ENCODE peak calls at places on chromosomes 1 and 21, in ten cellular contexts. Y, K, G, L, N, X, I, H, U and A are unnamed samples.

GRCh38 chr1:91809267-91809666 is 76.7 kb downstream of the TGFBR3 start:
- DNase-seq in Y (no peak), K (no peak), G (peak; percentile 45), L (no peak), N (no peak), X (no peak), I (no peak), H (no peak), U (no peak), A (no peak)

GRCh38 chr1:212157252-212157651 is 121.7 kb downstream of the DTL start:
- DNase-seq in Y (no peak), K (no peak), G (no peak), L (no peak), N (no peak), X (no peak), I (no peak), H (no peak), U (no peak), A (no peak)

GRCh38 chr1:160205242-160205973 is at the start of gene PEA15:
- DNase-seq in Y (peak; percentile 78), K (peak; percentile 62), G (peak; percentile 96), L (peak; percentile 90), N (peak; percentile 44), X (peak; percentile 80), I (peak; percentile 75), H (peak; percentile 69), U (peak; percentile 38), A (no peak)

GRCh38 chr1:78223417-78224215 is 177.8 kb downstream of the GIPC2 start:
- DNase-seq in Y (no peak), K (peak; percentile 87), G (no peak), L (no peak), N (no peak), X (no peak), I (no peak), H (no peak), U (no peak), A (no peak)

GRCh38 chr21:39630191-39630591 is 17.5 kb downstream of the B3GALT5 start:
- DNase-seq in Y (no peak), K (no peak), G (no peak), L (no peak), N (no peak), X (peak; percentile 88), I (no peak), H (no peak), U (peak; percentile 94), A (no peak)

GRCh38 chr1:116178837-116179236 is 67.6 kb downstream of the MAB21L3 start:
- DNase-seq in Y (peak; percentile 91), K (no peak), G (no peak), L (no peak), N (no peak), X (no peak), I (no peak), H (no peak), U (no peak), A (no peak)

GRCh38 chr1:200620273-200621131 is at the start of gene KIF14:
- DNase-seq in Y (peak; percentile 96), K (peak; percentile 92), G (peak; percentile 99), L (peak; percentile 100), N (peak; percentile 88), X (peak; percentile 95), I (peak; percentile 92), H (peak; percentile 97), U (peak; percentile 82), A (peak; percentile 65)

GRCh38 chr1:201678264-201679101 is 139.6 kb downstream of the NAV1 start:
- DNase-seq in Y (no peak), K (no peak), G (peak; percentile 52), L (peak; percentile 48), N (no peak), X (no peak), I (no peak), H (no peak), U (no peak), A (peak; percentile 77)

GRCh38 chr21:33231526-33231925 is 1.8 kb downstream of the IFNAR2 start:
- DNase-seq in Y (no peak), K (no peak), G (no peak), L (no peak), N (no peak), X (no peak), I (peak; percentile 11), H (no peak), U (no peak), A (no peak)